ENCODE peak calls at places on chromosomes 1 and 21, in five cellular contexts. S, K, V, G and Z are unnamed samples.

GRCh38 chr1:222824641-222825040 is 9.8 kb downstream of the DISP1 start:
- DNase-seq in S (no peak), G (no peak), K (no peak), V (no peak), Z (no peak)

GRCh38 chr1:154546264-154547043 is 12.0 kb downstream of the UBE2Q1 start:
- DNase-seq in K (peak), G (peak), S (peak), V (no peak), Z (peak)

GRCh38 chr1:88946845-88947244 is 45.6 kb downstream of the KYAT3 start:
- DNase-seq in V (no peak), G (no peak), K (no peak), S (no peak), Z (no peak)

GRCh38 chr1:34884961-34885360 is 25.4 kb upstream of the SMIM12 start:
- DNase-seq in K (no peak), G (no peak), S (no peak), V (no peak), Z (no peak)

GRCh38 chr1:59100975-59101374 is 195.9 kb upstream of the FGGY start:
- DNase-seq in S (no peak), G (peak), K (no peak), V (peak), Z (no peak)

GRCh38 chr21:45290948-45291612 is 3.4 kb upstream of the POFUT2 start:
- DNase-seq in K (peak), V (no peak), S (no peak), G (peak), Z (peak)

GRCh38 chr1:53329183-53329544 is 1.3 kb upstream of the LRP8 start:
- DNase-seq in G (no peak), V (no peak), K (peak), S (no peak), Z (peak)

GRCh38 chr1:190179817-190180216 is 297.8 kb downstream of the BRINP3 start:
- DNase-seq in V (no peak), S (no peak), K (no peak), G (no peak), Z (no peak)

GRCh38 chr21:38333290-38334272 is 76.8 kb downstream of the KCNJ15 start:
- DNase-seq in V (no peak), G (no peak), K (no peak), S (no peak), Z (no peak)

GRCh38 chr1:175208773-175209492 is 16.4 kb upstream of the KIAA0040 start:
- DNase-seq in G (no peak), K (no peak), S (peak), V (peak), Z (no peak)

GRCh38 chr21:44759628-44760285 is 41.9 kb downstream of the UBE2G2 start:
- DNase-seq in S (no peak), G (no peak), V (no peak), K (no peak), Z (no peak)

GRCh38 chr1:24903955-24904730 is 25.9 kb downstream of the RUNX3 start:
- DNase-seq in K (no peak), G (peak), S (no peak), V (no peak), Z (no peak)

GRCh38 chr21:45054927-45055612 is 19.3 kb upstream of the ADARB1 start:
- DNase-seq in V (no peak), S (no peak), K (no peak), G (no peak), Z (no peak)

GRCh38 chr1:175000697-175001187 is 995 bp downstream of the CACYBP start:
- DNase-seq in V (no peak), K (no peak), S (no peak), G (no peak), Z (no peak)

GRCh38 chr1:48878191-48878940 is 101.7 kb upstream of the BEND5 start:
- DNase-seq in G (peak), S (no peak), K (no peak), V (no peak), Z (no peak)

GRCh38 chr1:18890704-18891103 is 11.7 kb downstream of the ALDH4A1 start:
- DNase-seq in S (no peak), G (no peak), K (no peak), V (no peak), Z (no peak)

GRCh38 chr1:37478451-37478871 is 4.1 kb downstream of the ZC3H12A start:
- DNase-seq in S (peak), G (peak), K (no peak), V (no peak), Z (no peak)

GRCh38 chr1:234853906-234854647 is 244.1 kb upstream of the IRF2BP2 start:
- DNase-seq in G (no peak), K (no peak), S (no peak), V (no peak), Z (no peak)

DNA sequence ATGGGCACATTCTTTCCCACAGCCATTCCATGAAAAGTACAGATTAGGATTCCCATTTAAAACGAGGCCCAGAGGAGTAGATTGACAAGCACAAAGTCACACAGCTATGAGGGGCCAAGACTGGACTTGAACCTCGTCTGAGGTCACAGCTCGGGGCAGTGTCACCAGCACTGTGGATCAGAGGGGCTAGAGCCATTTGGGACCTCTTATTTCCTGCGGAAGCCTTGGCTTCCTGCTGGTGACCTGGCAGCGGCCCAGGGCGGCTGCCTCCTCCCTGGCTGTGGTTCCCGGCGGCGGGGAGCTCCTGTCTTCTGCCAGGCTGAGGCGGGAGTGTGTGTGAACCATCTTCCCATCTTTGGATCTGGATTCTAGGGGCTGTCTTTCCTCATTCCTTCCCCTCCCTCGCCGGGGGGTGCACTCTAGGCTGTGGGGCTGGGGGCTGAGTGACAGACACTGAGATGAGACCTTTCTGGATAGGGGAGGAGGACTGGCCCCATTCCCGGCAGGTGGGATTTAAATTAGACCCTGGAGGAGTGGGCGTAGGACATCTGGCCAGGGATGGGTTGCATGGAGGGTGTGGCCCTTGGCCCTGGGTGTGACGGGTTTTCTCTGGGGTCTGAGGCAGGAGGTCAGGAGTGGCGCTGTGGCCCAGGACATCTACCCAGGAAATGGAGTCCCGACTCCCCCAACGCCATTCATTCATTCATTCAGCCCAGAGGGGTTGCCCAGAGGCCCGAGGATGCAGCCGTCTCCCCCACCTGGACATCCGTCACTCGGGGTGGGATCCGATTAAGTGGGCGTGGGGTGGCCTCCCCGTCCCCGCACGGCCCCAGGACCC is 908 bp downstream of the ATP13A2 start:
- DNase-seq in V (no peak), S (peak), G (peak), K (peak), Z (peak)
- H3K27ac ChIP-seq in V (peak), S (no peak), G (no peak), K (no peak), Z (no peak)

DNA sequence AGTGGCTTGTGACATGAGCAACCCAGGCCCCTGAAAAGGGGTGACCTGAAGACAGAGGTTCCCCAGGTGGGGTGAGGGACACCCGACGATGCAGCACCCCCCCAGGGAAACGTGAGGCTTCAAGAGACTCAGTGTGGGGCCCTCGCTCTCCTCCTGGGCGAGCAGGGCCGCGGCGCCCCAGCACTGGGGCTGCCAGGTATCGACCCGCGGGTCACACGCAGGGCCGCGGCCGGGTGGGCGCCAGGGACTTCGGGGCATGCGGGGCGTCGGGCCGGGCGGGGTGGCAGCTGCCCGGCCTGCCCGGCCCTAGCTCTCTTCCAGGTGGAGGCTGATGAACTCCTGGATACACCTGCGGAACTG is 13.0 kb downstream of the SCNN1D start:
- DNase-seq in S (no peak), K (no peak), G (no peak), V (no peak), Z (peak)
- H3K27ac ChIP-seq in S (no peak), K (no peak), G (no peak), V (no peak), Z (no peak)

GRCh38 chr1:77830946-77831345 is 51.5 kb downstream of the MIGA1 start:
- DNase-seq in S (no peak), G (no peak), K (no peak), V (no peak), Z (no peak)
- H3K27ac ChIP-seq in S (no peak), G (no peak), K (no peak), V (peak), Z (peak)

GRCh38 chr1:22048351-22049192 is 3.9 kb upstream of the CDC42 start:
- DNase-seq in V (no peak), K (no peak), G (peak), S (no peak), Z (no peak)

GRCh38 chr1:22041505-22041904 is 11.0 kb upstream of the CDC42 start:
- DNase-seq in G (no peak), K (no peak), S (no peak), V (no peak), Z (no peak)

GRCh38 chr1:22043175-22043769 is 9.2 kb upstream of the CDC42 start:
- DNase-seq in K (no peak), V (no peak), S (no peak), G (no peak), Z (peak)

GRCh38 chr1:22045604-22046228 is 6.8 kb upstream of the CDC42 start:
- DNase-seq in S (no peak), V (no peak), K (no peak), G (no peak), Z (no peak)

GRCh38 chr1:22044690-22045420 is 7.7 kb upstream of the CDC42 start:
- DNase-seq in V (no peak), S (no peak), K (no peak), G (no peak), Z (no peak)
- H3K27ac ChIP-seq in V (no peak), S (no peak), K (no peak), G (no peak), Z (no peak)

GRCh38 chr1:12343823-12344487 is 114.1 kb downstream of the VPS13D start:
- DNase-seq in S (no peak), K (no peak), V (no peak), G (no peak), Z (no peak)

GRCh38 chr1:12339861-12340557 is 110.2 kb downstream of the VPS13D start:
- DNase-seq in V (no peak), G (no peak), K (no peak), S (no peak), Z (no peak)

GRCh38 chr1:12344611-12345299 is 114.9 kb downstream of the VPS13D start:
- DNase-seq in V (no peak), K (peak), S (no peak), G (peak), Z (peak)

GRCh38 chr1:12341667-12342066 is 111.8 kb downstream of the VPS13D start:
- DNase-seq in S (no peak), V (no peak), G (no peak), K (no peak), Z (no peak)

GRCh38 chr1:12342261-12343003 is 112.6 kb downstream of the VPS13D start:
- DNase-seq in S (no peak), V (no peak), G (peak), K (peak), Z (no peak)
- H3K27ac ChIP-seq in S (no peak), V (peak), G (peak), K (peak), Z (peak)

DNA sequence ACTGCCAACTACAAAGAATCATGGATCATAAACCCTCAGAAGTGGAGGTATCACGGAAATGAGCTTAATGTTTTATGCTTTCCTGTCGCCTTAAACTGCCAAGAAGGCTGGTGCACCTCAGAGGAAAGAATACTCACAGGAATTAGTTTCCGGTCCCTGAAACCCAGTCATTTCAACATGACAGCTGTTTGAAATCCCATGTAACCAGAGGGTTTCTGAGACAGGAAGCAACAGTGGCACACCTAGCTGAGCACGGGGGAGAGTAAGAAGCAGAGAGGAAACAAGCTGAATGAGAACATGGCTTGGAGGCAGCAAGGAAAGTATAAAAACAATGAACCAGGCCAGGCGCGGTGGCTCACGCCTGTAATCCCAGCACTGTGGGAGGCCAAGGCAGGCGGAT is 3.9 kb downstream of the JAK1 start:
- DNase-seq in V (no peak), S (peak), K (no peak), G (no peak), Z (no peak)
- H3K27ac ChIP-seq in V (no peak), S (peak), K (no peak), G (no peak), Z (no peak)

DNA sequence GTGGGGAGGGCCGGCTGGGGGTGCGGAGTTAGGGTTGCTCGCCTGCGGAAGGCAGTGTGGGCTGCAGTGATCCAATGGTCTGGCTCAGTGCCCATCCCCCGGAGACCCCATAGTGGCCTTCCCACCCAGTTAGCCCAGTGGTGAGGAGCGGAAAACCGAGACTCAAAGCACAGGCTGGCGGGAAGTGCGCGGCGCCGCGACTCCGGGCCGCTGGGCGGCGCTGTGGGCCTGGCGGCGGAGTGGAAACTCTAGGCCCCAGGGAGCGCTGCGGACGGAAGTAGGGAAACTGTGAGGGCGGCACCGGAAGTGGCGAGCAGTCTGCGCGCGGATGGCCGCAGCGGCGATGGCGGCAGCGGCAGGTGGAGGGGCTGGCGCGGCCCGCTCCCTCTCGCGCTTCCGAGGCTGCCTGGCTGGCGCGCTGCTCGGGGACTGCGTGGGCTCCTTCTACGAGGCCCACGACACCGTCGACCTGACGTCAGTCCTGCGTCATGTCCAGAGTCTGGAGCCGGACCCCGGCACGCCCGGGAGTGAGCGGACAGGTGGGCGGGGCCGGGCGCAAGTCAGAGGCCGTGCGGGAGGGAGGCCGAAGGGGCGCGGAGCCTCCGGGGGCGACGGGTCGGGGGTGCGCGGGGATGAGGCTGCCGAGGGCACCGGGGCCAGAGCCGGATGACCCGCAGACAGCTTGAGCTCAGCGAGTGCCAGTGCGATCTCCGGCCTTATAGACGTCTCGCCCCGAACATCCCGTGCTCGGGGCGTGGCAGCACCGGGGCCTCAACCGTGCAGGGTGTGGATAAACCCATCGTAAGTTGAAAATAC is at the start of gene ADPRS:
- DNase-seq in S (peak), G (peak), K (peak), V (peak), Z (peak)
- H3K27ac ChIP-seq in S (peak), G (peak), K (peak), V (peak), Z (peak)

GRCh38 chr1:4699724-4700301 is 45.4 kb downstream of the AJAP1 start:
- DNase-seq in V (no peak), G (no peak), K (no peak), S (no peak), Z (no peak)
- H3K27ac ChIP-seq in V (no peak), G (no peak), K (no peak), S (no peak), Z (no peak)